ENCODE peak calls at places on chromosome 1, in nine cellular contexts. M is type B pancreatic cell, L is suprapubic skin, H is WTC11, P is GM23338, G is testis, X is ascending aorta, A is neural progenitor cell, N is AG10803. W is an unnamed sample.

GRCh38 chr1:165397945-165398344 is 41.4 kb upstream of the LMX1A start:
- DNase-seq in L (no peak), G (peak; percentile 53), M (no peak), P (peak; percentile 12), H (no peak), X (no peak), N (peak; percentile 79), A (no peak), W (peak; percentile 10)

GRCh38 chr1:1599919-1600860 is at the start of gene FNDC10:
- DNase-seq in A (peak; percentile 63), X (no peak), P (peak; percentile 69), H (peak; percentile 59), L (no peak), G (no peak), N (no peak), M (no peak), W (no peak)

GRCh38 chr1:228842094-228842775 is 107.0 kb downstream of the RHOU start:
- DNase-seq in M (no peak), A (no peak), L (no peak), X (peak; percentile 62), N (peak; percentile 53), P (no peak), G (no peak), H (no peak), W (peak; percentile 82)

GRCh38 chr1:155093938-155094621 is 15.4 kb downstream of the EFNA3 start:
- DNase-seq in G (no peak), A (peak; percentile 69), H (no peak), N (peak; percentile 41), M (no peak), X (no peak), P (peak; percentile 81), L (no peak), W (peak; percentile 38)

GRCh38 chr1:232886304-232886703 is 64.1 kb upstream of the NTPCR start:
- DNase-seq in X (no peak), A (peak; percentile 36), N (peak; percentile 35), P (no peak), H (no peak), G (no peak), L (no peak), M (no peak), W (peak; percentile 22)

GRCh38 chr1:25556791-25557476 is 13.5 kb downstream of the LDLRAP1 start:
- DNase-seq in G (no peak), H (no peak), X (no peak), A (no peak), M (no peak), N (peak; percentile 65), P (no peak), L (no peak), W (peak; percentile 42)

GRCh38 chr1:54596756-54597155 is 26.6 kb downstream of the FAM151A start:
- DNase-seq in X (no peak), H (no peak), G (no peak), P (no peak), M (no peak), N (no peak), L (no peak), A (no peak), W (no peak)

GRCh38 chr1:97508653-97509218 is 412.1 kb downstream of the DPYD start:
- DNase-seq in M (no peak), A (no peak), G (no peak), H (no peak), L (no peak), N (no peak), X (no peak), P (no peak), W (no peak)

GRCh38 chr1:221887091-221887746 is 145.3 kb upstream of the DUSP10 start:
- DNase-seq in X (peak; percentile 16), P (no peak), N (peak; percentile 89), L (peak; percentile 87), M (no peak), A (no peak), H (no peak), G (peak; percentile 20), W (peak; percentile 86)

GRCh38 chr1:171188388-171189266 is 3.5 kb downstream of the FMO2 start:
- DNase-seq in G (peak; percentile 76), H (peak; percentile 57), L (no peak), X (no peak), A (peak; percentile 59), M (no peak), P (peak; percentile 92), N (peak; percentile 67), W (peak; percentile 12)

GRCh38 chr1:29186707-29187106 is 5.0 kb upstream of the SRSF4 start:
- DNase-seq in N (no peak), L (no peak), M (no peak), G (no peak), H (peak; percentile 23), P (peak; percentile 63), X (no peak), A (peak; percentile 51), W (no peak)

GRCh38 chr1:160082487-160082886 is 1.1 kb downstream of the KCNJ9 start:
- DNase-seq in A (no peak), M (no peak), N (no peak), X (no peak), L (no peak), G (no peak), H (no peak), P (no peak), W (no peak)

GRCh38 chr1:101264699-101265098 is 27.9 kb downstream of the S1PR1 start:
- DNase-seq in L (no peak), P (no peak), M (no peak), H (no peak), A (no peak), N (no peak), G (no peak), X (no peak), W (no peak)

GRCh38 chr1:107964397-107965111 is 426 bp downstream of the VAV3 start:
- DNase-seq in G (peak; percentile 38), M (no peak), N (peak; percentile 3), L (no peak), X (no peak), H (peak; percentile 68), P (peak; percentile 81), A (peak; percentile 44), W (peak; percentile 14)

GRCh38 chr1:201584510-201584991 is 45.6 kb downstream of the NAV1 start:
- DNase-seq in H (no peak), M (no peak), N (peak; percentile 86), P (no peak), G (no peak), X (no peak), L (peak; percentile 77), A (no peak), W (peak; percentile 79)

GRCh38 chr1:183234660-183235476 is 48.8 kb downstream of the LAMC2 start:
- DNase-seq in G (peak; percentile 73), X (peak; percentile 45), L (peak; percentile 85), A (peak; percentile 85), H (peak; percentile 56), P (peak; percentile 88), N (peak; percentile 97), M (no peak), W (peak; percentile 97)
- TF ChIP-seq CTCF in G (peak; percentile 77), X (peak; percentile 65), L (peak; percentile 62), A (peak; percentile 73), H (peak; percentile 69), P (peak; percentile 58), N (peak; percentile 88), M (peak; percentile 92), W (peak; percentile 96)

DNA sequence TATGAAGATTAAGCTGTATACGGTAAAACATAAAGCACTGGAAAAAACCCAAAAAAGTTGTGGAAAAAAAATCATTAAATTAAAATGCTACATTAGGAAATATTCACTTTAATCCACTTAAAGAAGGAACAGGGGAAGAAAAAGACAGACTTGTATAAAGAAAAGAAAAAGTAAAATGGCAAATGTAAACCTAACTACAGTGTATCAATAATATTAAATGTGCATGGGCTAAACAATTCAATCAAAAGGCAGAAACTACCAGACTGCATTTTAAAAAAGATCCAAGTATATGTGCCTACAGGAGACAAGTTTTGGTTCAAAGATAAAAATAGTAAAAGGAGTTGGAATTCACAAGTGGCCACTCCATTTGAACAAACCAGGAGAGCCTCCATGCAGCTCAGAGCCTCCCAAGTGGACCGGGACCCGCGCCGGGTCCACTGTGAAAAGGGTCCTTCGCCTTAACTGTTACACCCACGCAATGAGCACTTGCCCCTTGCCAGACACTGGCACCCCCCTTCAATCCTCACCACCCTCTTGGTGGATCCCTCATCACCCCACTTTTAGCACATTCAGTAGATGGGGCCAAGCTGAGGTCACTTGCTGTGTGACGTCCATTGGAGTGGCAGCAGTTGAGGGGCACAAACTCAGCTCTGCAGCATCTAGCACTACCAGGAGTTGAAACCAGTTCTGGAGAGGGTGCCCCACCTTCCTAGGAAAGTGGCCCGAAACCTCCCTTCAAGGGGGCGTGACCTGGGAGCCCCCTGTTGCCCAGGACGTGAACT is 887 bp downstream of the C1orf174 start:
- DNase-seq in M (no peak), A (no peak), N (no peak), P (peak; percentile 87), H (no peak), G (no peak), L (no peak), X (no peak), W (no peak)
- TF ChIP-seq CTCF in M (no peak), A (peak; percentile 39), N (peak; percentile 18), P (peak; percentile 26), H (no peak), G (no peak), L (no peak), X (no peak), W (no peak)

GRCh38 chr1:175023043-175023921 is at the start of gene MRPS14:
- DNase-seq in X (peak; percentile 91), M (peak; percentile 97), G (peak; percentile 98), H (peak; percentile 99), A (peak; percentile 97), P (peak; percentile 100), L (peak; percentile 98), N (peak; percentile 98), W (peak; percentile 94)
- TF ChIP-seq CTCF in X (no peak), M (no peak), G (no peak), H (no peak), A (no peak), P (no peak), L (no peak), N (no peak), W (no peak)

DNA sequence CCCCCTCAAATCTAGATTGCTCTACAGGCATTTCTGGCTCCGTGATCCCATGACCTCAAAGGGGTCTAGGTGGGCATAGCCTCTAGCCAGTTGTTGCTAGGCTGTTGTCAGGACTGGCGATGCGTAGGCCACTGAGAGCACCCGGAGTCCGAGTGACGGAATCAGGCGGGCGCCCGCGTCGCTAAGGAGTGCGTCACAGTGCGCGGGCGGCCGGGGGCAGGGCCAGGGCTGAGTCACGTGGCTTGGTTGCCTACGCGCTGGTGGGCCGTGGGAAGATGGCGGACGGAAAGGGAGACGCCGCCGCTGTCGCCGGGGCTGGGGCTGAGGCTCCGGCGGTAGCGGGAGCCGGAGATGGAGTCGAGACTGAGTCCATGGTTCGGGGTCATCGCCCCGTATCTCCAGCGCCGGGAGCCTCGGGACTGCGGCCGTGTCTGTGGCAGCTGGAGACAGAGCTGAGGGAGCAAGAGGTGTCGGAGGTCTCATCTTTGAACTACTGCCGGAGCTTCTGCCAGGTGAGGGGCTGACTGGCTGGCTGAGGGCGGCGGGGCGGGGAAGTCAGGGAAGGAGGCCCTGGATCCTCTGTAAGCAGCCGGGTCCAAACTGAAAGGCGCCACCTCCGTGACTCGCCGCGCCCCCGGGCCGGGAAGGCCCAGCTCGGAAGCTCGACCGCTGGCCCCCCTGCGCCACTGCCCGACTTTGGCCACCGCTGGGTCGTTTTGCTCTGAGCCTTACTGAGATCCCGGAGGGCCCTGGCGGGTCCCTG is at the start of gene RLF:
- DNase-seq in P (peak; percentile 97), H (peak; percentile 94), G (peak; percentile 96), L (peak; percentile 98), A (peak; percentile 98), X (peak; percentile 72), M (peak; percentile 96), N (peak; percentile 93), W (peak; percentile 83)
- TF ChIP-seq CTCF in P (no peak), H (no peak), G (peak; percentile 16), L (no peak), A (no peak), X (no peak), M (peak; percentile 21), N (no peak), W (no peak)

GRCh38 chr1:15937706-15938168 is 38.2 kb downstream of the ZBTB17 start:
- DNase-seq in X (no peak), H (peak; percentile 56), L (no peak), M (peak; percentile 48), A (no peak), G (no peak), P (peak; percentile 70), N (peak; percentile 53), W (no peak)
- TF ChIP-seq CTCF in X (no peak), H (no peak), L (no peak), M (no peak), A (no peak), G (no peak), P (peak; percentile 65), N (no peak), W (no peak)

W was measured in astrocyte.